ENCODE peak calls at places on chromosomes 6 and 20, in seven cellular contexts. K is NB4, V is cardiac muscle cell, Q is ovary, S is HCT116, Y is fibroblast of mammary gland, J is tibial nerve. A is an unnamed sample.

GRCh38 chr6:4402477-4402976 is 267.2 kb upstream of the ECI2 start:
- DNase-seq in K (peak; percentile 18), V (peak; percentile 65), Q (no peak), S (no peak), Y (peak; percentile 88), J (no peak), A (no peak)

GRCh38 chr6:96236471-96236870 is 220.7 kb downstream of the FUT9 start:
- DNase-seq in K (no peak), V (no peak), Q (no peak), S (no peak), Y (no peak), J (no peak), A (no peak)

GRCh38 chr6:142728910-142729481 is 216.0 kb downstream of the HIVEP2 start:
- DNase-seq in K (peak; percentile 83), V (no peak), Q (no peak), S (no peak), Y (peak; percentile 81), J (no peak), A (no peak)

GRCh38 chr20:23235173-23236027 is 115.2 kb upstream of the NXT1 start:
- DNase-seq in K (peak; percentile 86), V (peak; percentile 74), Q (peak; percentile 76), S (peak; percentile 52), Y (peak; percentile 74), J (no peak), A (no peak)

GRCh38 chr20:18361678-18362077 is 73.4 kb downstream of the ZNF133 start:
- DNase-seq in K (no peak), V (no peak), Q (no peak), S (no peak), Y (no peak), J (no peak), A (no peak)

GRCh38 chr6:109332748-109333147 is 49.5 kb downstream of the CD164 start:
- DNase-seq in K (no peak), V (no peak), Q (no peak), S (no peak), Y (no peak), J (no peak), A (no peak)

GRCh38 chr6:3001773-3002293 is 2.1 kb downstream of the NQO2 start:
- DNase-seq in K (peak; percentile 91), V (peak; percentile 49), Q (no peak), S (peak; percentile 71), Y (peak; percentile 83), J (no peak), A (no peak)

GRCh38 chr6:15351631-15352030 is 105.8 kb downstream of the JARID2 start:
- DNase-seq in K (no peak), V (no peak), Q (peak; percentile 16), S (no peak), Y (peak; percentile 96), J (no peak), A (peak; percentile 55)

GRCh38 chr20:38892091-38892981 is 33.9 kb upstream of the FAM83D start:
- DNase-seq in K (peak; percentile 69), V (no peak), Q (no peak), S (no peak), Y (no peak), J (no peak), A (no peak)

GRCh38 chr6:36383608-36384007 is 3.9 kb downstream of the ETV7 start:
- DNase-seq in K (no peak), V (no peak), Q (no peak), S (no peak), Y (no peak), J (no peak), A (no peak)

GRCh38 chr6:36389353-36389752 is 1.9 kb upstream of the ETV7 start:
- DNase-seq in K (no peak), V (no peak), Q (no peak), S (no peak), Y (no peak), J (no peak), A (no peak)

GRCh38 chr6:36387440-36388303 is at the start of gene ETV7:
- DNase-seq in K (peak; percentile 50), V (peak; percentile 16), Q (peak; percentile 33), S (no peak), Y (no peak), J (no peak), A (peak; percentile 39)

GRCh38 chr6:36384095-36384494 is 3.4 kb downstream of the ETV7 start:
- DNase-seq in K (no peak), V (no peak), Q (no peak), S (no peak), Y (no peak), J (no peak), A (no peak)

DNA sequence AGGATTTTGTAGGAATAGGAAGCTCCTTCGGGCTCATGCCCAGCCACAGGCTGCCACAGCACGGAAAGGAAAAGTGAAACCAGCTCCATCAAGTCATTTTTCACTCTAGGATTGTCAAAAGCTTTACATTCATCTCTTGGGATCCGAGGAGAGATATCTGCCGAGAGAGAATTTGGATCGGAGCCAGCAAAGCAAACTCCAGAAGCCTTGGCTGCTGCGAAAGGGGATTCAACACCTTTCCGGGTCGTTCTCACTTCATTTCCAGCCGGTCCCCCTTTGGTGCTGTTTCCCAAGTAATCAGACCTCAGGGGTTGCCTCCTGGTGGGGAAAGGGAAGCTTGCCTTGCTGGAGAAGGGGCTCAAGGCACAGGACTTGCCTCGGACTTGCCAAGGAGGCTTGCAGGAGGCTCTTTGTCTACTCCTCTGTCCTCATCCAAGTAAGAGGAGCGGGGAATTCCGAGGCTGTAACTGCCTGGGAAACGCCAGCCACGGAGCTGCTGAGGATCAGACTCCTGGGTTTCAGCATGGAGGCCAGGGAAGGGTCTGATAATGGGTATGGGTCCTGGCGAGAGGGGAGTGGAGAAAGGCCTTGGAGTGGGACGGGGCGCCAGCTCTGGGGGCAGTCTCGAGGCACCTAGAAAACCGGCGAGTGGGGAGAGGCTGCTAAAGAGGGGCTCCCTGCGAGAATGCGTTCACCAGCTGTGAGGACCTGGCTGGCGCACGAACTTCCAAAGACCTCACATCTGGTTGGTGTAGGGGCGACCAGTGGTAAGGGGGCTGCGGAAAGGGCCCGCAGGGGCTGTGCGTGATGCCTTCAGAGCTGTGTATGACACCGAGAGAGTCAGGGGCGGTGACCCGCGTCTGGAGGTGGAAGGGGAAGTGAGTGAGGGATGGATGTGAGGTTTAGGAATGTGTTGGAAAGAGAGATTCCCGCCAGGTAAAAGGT is 702 bp downstream of the ETV7 start:
- DNase-seq in K (peak; percentile 19), V (no peak), Q (peak; percentile 23), S (no peak), Y (peak; percentile 47), J (no peak), A (peak; percentile 42)
- TF ChIP-seq CTCF in K (no peak), V (peak; percentile 35), Q (no peak), S (no peak), Y (peak; percentile 11), J (no peak), A (no peak)

DNA sequence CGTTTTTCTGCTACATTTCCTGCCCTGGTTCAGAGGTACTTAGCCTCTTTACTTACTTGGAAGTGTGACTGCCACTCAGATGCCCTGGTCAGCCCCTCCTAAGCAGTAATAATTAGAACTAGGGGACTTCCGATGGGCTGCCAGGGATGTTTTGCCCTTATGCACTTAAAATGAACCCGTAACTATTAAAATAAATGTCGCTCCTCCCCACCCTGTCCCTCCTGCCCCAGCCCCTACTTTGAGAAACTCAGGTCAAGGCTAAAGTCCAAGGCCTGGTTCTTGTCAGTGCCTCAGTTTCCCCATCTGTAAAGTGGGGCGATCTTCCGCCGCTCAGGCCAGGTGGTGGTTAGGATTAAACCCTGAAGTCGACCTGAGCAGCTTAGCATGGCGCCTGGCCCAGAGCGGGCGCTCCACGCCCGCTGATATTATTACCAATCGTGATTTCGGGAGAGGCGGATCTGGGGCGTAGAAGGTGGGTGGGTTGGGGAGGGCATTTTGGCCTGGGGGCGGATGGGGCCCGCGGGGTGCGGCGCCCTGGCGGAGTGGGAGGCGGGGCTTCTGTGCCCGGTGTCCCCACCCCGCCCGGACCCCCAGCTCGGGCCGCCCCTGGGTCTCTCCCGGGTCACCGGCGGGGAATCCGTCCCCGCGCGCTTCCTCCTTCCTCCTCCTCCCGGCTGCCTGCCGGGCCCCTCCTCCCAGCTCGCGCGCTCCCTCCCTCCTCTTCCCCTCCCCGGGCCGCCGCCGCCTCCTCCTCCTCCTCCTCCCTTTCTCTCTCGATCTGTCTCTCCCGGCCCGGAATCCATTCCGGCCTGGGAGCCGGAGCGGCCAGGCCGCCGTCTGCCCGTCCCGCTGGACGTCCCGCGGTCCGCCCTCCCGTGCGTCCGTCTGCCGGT is at the start of gene SRC:
- DNase-seq in K (peak; percentile 49), V (peak; percentile 74), Q (peak; percentile 82), S (no peak), Y (peak; percentile 54), J (peak; percentile 71), A (peak; percentile 87)
- H3K4me3 ChIP-seq in K (no peak within 1 kb of the TSS), V (peak within 1 kb of the TSS; percentile 76), Q (peak within 1 kb of the TSS; percentile 81), S (peak within 1 kb of the TSS; percentile 59), Y (peak within 1 kb of the TSS; percentile 55), J (peak within 1 kb of the TSS; percentile 74), A (peak within 1 kb of the TSS; percentile 53)

GRCh38 chr6:117007659-117008058 is 130.6 kb downstream of the RFX6 start:
- DNase-seq in K (no peak), V (no peak), Q (no peak), S (no peak), Y (no peak), J (no peak), A (no peak)

DNA sequence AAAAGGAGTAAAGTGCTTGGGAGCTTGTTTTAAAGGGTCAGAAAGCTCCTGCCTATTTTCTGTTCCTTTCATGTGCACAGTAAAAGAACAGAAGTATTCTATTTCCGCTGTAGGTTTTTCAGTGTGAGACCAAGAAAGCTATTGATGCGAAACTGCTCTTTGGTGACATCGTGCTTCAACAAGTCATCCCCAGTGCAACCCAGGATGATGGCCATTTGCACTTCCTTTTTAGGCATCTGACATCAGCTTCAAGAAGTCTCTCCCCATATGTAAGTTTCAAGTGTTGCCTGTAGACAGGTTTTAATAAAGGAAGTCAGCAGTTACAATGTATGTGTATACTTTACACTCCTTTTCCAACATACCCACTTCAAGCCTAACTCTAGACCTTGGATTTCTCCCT is 131.6 kb downstream of the RFX6 start:
- DNase-seq in K (no peak), V (no peak), Q (no peak), S (no peak), Y (no peak), J (no peak), A (no peak)
- TF ChIP-seq CTCF in K (no peak), V (no peak), Q (no peak), S (no peak), Y (no peak), J (no peak), A (no peak)

DNA sequence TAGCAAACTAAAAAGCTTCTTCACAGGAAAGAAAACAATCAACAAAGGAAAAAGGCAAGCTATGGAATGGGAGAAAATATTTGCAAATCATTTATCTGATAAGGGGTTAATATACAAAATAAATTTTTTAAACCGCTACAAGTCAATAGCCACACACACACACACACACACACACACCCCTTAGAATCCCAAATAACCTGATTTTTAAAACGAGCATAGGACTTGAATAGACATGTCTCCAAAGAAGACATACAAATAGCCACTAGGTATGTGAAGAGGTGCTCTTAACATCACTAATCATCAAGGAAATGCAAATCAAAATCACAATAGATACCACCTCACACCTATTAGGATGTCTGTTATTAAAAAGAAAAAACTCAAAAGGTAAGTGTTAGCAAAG is 187.7 kb downstream of the TRIM27 start:
- DNase-seq in K (no peak), V (no peak), Q (no peak), S (no peak), Y (no peak), J (no peak), A (no peak)
- H3K4me3 ChIP-seq in K (no peak overlapping the region), V (no peak overlapping the region), Q (no peak overlapping the region), S (peak overlapping the region; percentile 47), Y (no peak overlapping the region), J (no peak overlapping the region), A (no peak overlapping the region)

GRCh38 chr20:58392286-58392685 is 3.3 kb downstream of the VAPB start:
- DNase-seq in K (no peak), V (no peak), Q (no peak), S (no peak), Y (no peak), J (no peak), A (no peak)
- TF ChIP-seq CTCF in K (no peak), V (no peak), Q (no peak), S (no peak), Y (no peak), J (no peak), A (no peak)